ENCODE peak calls at places on chromosome 16, in seven cellular contexts. M is breast epithelium, H is Peyer's patch, Q is IMR-90, L is uterus, W is thyroid gland, E is gastrocnemius medialis. K is an unnamed sample. For H3K4me1, the result is how much of the 10 kb centered on the place peaks cover.

GRCh38 chr16:6146874-6147425 is 1049.4 kb upstream of the EEF2KMT start:
- DNase-seq in M (no peak), H (no peak), Q (no peak), L (no peak), W (no peak), E (no peak), K (no peak)

GRCh38 chr16:3716831-3717234 is 491 bp downstream of the TRAP1 start:
- DNase-seq in M (no peak), H (peak), Q (no peak), L (no peak), W (peak), E (no peak), K (no peak)

GRCh38 chr16:86910146-86910805 is 331.9 kb downstream of the FOXL1 start:
- DNase-seq in M (no peak), H (no peak), Q (no peak), L (no peak), W (no peak), E (no peak), K (no peak)

GRCh38 chr16:66653581-66654350 is 42.8 kb downstream of the CMTM4 start:
- DNase-seq in M (no peak), H (no peak), Q (no peak), L (no peak), W (no peak), E (no peak), K (no peak)

GRCh38 chr16:14399397-14400284 is 230.4 kb downstream of the PARN start:
- DNase-seq in M (no peak), H (no peak), Q (peak), L (no peak), W (no peak), E (peak), K (no peak)

GRCh38 chr16:68281368-68282063 is 17.2 kb downstream of the SLC7A6 start:
- DNase-seq in M (no peak), H (no peak), Q (no peak), L (no peak), W (no peak), E (no peak), K (no peak)

GRCh38 chr16:52825882-52826281 is 226.8 kb downstream of the CHD9NB start:
- DNase-seq in M (no peak), H (no peak), Q (no peak), L (no peak), W (no peak), E (no peak), K (no peak)

GRCh38 chr16:4200000-4200780 is 41.7 kb downstream of the SRL start:
- DNase-seq in M (peak), H (peak), Q (peak), L (peak), W (peak), E (peak), K (peak)

GRCh38 chr16:50371936-50372595 is 3.3 kb upstream of the BRD7 start:
- DNase-seq in M (no peak), H (no peak), Q (no peak), L (no peak), W (no peak), E (no peak), K (no peak)

GRCh38 chr16:57675752-57676623 is 7.9 kb downstream of the ADGRG3 start:
- DNase-seq in M (no peak), H (no peak), Q (no peak), L (no peak), W (no peak), E (no peak), K (no peak)

GRCh38 chr16:85306071-85306792 is 194.0 kb upstream of the CIBAR2 start:
- DNase-seq in M (peak), H (peak), Q (peak), L (peak), W (peak), E (peak), K (peak)

GRCh38 chr16:57696240-57696639 is 1.6 kb downstream of the DRC7 start:
- DNase-seq in M (no peak), H (peak), Q (no peak), L (no peak), W (no peak), E (no peak), K (no peak)

GRCh38 chr16:23369416-23369815 is 67.3 kb downstream of the SCNN1B start:
- DNase-seq in M (no peak), H (no peak), Q (no peak), L (no peak), W (no peak), E (no peak), K (no peak)

GRCh38 chr16:67155305-67156145 is 4.2 kb downstream of the TRADD start:
- DNase-seq in M (peak), H (peak), Q (peak), L (peak), W (peak), E (no peak), K (peak)

GRCh38 chr16:397135-397661 is at the start of gene NME4:
- DNase-seq in M (no peak), H (no peak), Q (no peak), L (no peak), W (peak), E (no peak), K (peak)
- TF ChIP-seq POLR2A in M (no peak), H (no peak), Q (no peak), L (no peak), W (no peak), E (peak), K (no peak)

GRCh38 chr16:12503201-12503600 is 300.5 kb downstream of the CPPED1 start:
- DNase-seq in M (no peak), H (no peak), Q (no peak), L (no peak), W (no peak), E (no peak), K (no peak)

GRCh38 chr16:12502671-12503070 is 301.0 kb downstream of the CPPED1 start:
- DNase-seq in M (no peak), H (no peak), Q (no peak), L (no peak), W (no peak), E (no peak), K (no peak)

GRCh38 chr16:12500771-12501170 is 302.9 kb downstream of the CPPED1 start:
- DNase-seq in M (no peak), H (peak), Q (no peak), L (no peak), W (no peak), E (no peak), K (no peak)

GRCh38 chr16:12504312-12504711 is 299.4 kb downstream of the CPPED1 start:
- DNase-seq in M (no peak), H (no peak), Q (peak), L (no peak), W (no peak), E (no peak), K (no peak)

DNA sequence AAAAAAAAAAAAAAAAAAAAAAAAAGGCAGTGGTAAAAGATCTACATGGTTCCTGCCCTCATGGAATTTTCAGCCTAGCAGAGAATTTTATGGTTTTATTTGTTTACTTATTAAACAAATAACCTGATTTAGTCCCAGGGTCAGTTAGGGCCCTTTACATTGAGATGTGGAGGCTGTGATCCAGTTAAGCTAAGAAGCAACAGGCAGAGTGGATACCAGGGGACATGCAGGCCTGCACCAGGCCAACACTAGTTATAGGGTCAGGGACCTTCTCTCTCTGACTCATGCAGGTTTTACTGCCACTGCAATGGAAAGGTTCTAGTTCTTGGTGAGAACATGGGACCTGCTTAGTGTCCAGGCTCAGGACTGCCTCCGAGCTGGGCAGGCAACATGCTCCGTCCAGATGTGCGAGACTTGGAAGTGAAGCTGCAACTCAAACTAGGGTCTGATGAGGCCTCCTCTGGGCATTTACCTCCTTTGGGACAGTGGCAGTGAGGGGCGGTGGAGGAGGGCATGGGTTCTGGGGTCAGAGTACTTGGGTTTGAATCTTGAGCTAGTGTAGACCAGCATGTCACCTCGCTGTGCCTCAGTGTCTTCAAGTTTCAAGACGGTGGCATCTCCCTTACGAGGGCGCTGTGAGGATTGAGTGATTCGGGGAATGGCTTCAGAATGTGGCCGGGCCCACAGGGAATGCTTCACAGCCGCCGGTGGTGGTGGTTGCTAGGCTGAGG is 301.8 kb downstream of the CPPED1 start:
- DNase-seq in M (no peak), H (peak), Q (no peak), L (no peak), W (no peak), E (no peak), K (no peak)
- H3K27ac ChIP-seq in M (no peak), H (peak), Q (no peak), L (no peak), W (no peak), E (no peak), K (no peak)

GRCh38 chr16:10940501-10941079 is 1.7 kb downstream of the DEXI start:
- DNase-seq in M (no peak), H (no peak), Q (peak), L (no peak), W (peak), E (peak), K (no peak)

GRCh38 chr16:10941127-10941933 is 938 bp downstream of the DEXI start:
- DNase-seq in M (no peak), H (no peak), Q (no peak), L (peak), W (no peak), E (no peak), K (peak)

GRCh38 chr16:10944249-10945064 is at the start of gene CLEC16A:
- DNase-seq in M (peak), H (peak), Q (peak), L (peak), W (peak), E (peak), K (peak)

GRCh38 chr16:10945065-10945787 is 862 bp downstream of the CLEC16A start:
- DNase-seq in M (no peak), H (no peak), Q (no peak), L (no peak), W (no peak), E (no peak), K (no peak)

GRCh38 chr16:10942352-10943297 is at the start of gene DEXI:
- DNase-seq in M (peak), H (peak), Q (peak), L (peak), W (peak), E (peak), K (peak)
- H3K4me1 ChIP-seq in M (under half), H (under half), Q (under half), L (under half), W (half or more), E (half or more), K (half or more)

GRCh38 chr16:81446318-81447275 is 2.0 kb downstream of the CMIP start:
- DNase-seq in M (peak), H (peak), Q (peak), L (no peak), W (peak), E (no peak), K (no peak)

GRCh38 chr16:81449241-81449640 is 4.6 kb downstream of the CMIP start:
- DNase-seq in M (no peak), H (no peak), Q (no peak), L (no peak), W (no peak), E (no peak), K (no peak)

GRCh38 chr16:81445926-81446317 is 1.3 kb downstream of the CMIP start:
- DNase-seq in M (no peak), H (no peak), Q (no peak), L (no peak), W (peak), E (no peak), K (no peak)

GRCh38 chr16:81448154-81449131 is 3.8 kb downstream of the CMIP start:
- DNase-seq in M (no peak), H (peak), Q (no peak), L (no peak), W (no peak), E (no peak), K (no peak)

GRCh38 chr16:81447383-81448101 is 2.9 kb downstream of the CMIP start:
- DNase-seq in M (no peak), H (peak), Q (no peak), L (no peak), W (peak), E (no peak), K (no peak)
- TF ChIP-seq POLR2A in M (peak), H (peak), Q (no peak), L (no peak), W (no peak), E (no peak), K (no peak)

K was measured in heart left ventricle.